ENCODE peak calls at places on chromosomes 6 and 20, in four cellular contexts. W, R, D and S are unnamed samples.

GRCh38 chr6:29005183-29005885 is at the start of gene ZNF311:
- DNase-seq in W (peak), R (peak), D (peak), S (no peak)

GRCh38 chr6:136647363-136647763 is 97.1 kb upstream of the MAP7 start:
- DNase-seq in W (peak), D (no peak), R (peak), S (peak)

GRCh38 chr20:36030143-36030542 is 61.8 kb downstream of the CNBD2 start:
- DNase-seq in D (no peak), W (no peak), R (peak), S (no peak)

GRCh38 chr6:11218827-11219826 is 13.3 kb downstream of the NEDD9 start:
- DNase-seq in D (no peak), W (no peak), R (no peak), S (no peak)

GRCh38 chr6:28940859-28941680 is 17.3 kb upstream of the TRIM27 start:
- DNase-seq in W (peak), R (peak), D (peak), S (peak)

GRCh38 chr6:121520337-121521163 is 85.1 kb downstream of the GJA1 start:
- DNase-seq in W (no peak), D (peak), R (peak), S (no peak)

GRCh38 chr20:56111951-56112730 is 106.8 kb upstream of the CBLN4 start:
- DNase-seq in W (no peak), D (no peak), R (no peak), S (no peak)

GRCh38 chr6:118895241-118895561 is 1.2 kb downstream of the ASF1A start:
- DNase-seq in D (no peak), W (no peak), R (no peak), S (no peak)

GRCh38 chr6:17505062-17505476 is 95.0 kb upstream of the FAM8A1 start:
- DNase-seq in R (peak), W (no peak), D (peak), S (no peak)

GRCh38 chr20:31569163-31570020 is 35.7 kb upstream of the ID1 start:
- DNase-seq in D (peak), R (peak), W (peak), S (no peak)

GRCh38 chr6:160919713-160920112 is 71.9 kb upstream of the MAP3K4 start:
- DNase-seq in D (no peak), W (no peak), R (peak), S (no peak)

GRCh38 chr6:52087498-52087999 is at the start of gene PKHD1:
- DNase-seq in R (peak), D (peak), W (no peak), S (peak)

GRCh38 chr6:84027340-84028183 is 6.0 kb upstream of the MRAP2 start:
- DNase-seq in W (no peak), R (peak), D (no peak), S (no peak)

GRCh38 chr20:60046011-60046413 is 87.8 kb downstream of the CDH26 start:
- DNase-seq in R (peak), D (no peak), W (no peak), S (no peak)

GRCh38 chr20:17943343-17943742 is 25.3 kb downstream of the SNX5 start:
- DNase-seq in W (no peak), R (no peak), D (no peak), S (no peak)

GRCh38 chr20:47220161-47220582 is 136.3 kb downstream of the ZMYND8 start:
- DNase-seq in R (peak), D (peak), W (peak), S (peak)

GRCh38 chr6:166589786-166590574 is 3.5 kb upstream of the RAMACL start:
- DNase-seq in W (no peak), R (no peak), D (no peak), S (no peak)

GRCh38 chr6:17714879-17715860 is 8.4 kb upstream of the NUP153 start:
- DNase-seq in W (no peak), D (no peak), R (peak), S (no peak)

GRCh38 chr6:156701961-156702360 is 75.2 kb upstream of the ARID1B start:
- DNase-seq in D (no peak), R (no peak), W (no peak), S (no peak)

GRCh38 chr6:154757352-154758095 is 24.3 kb downstream of the SCAF8 start:
- DNase-seq in W (no peak), R (no peak), D (no peak), S (no peak)

GRCh38 chr6:87846446-87846845 is 144.4 kb upstream of the AKIRIN2 start:
- DNase-seq in D (no peak), W (no peak), R (no peak), S (no peak)

GRCh38 chr6:14412026-14412425 is 294.5 kb downstream of the CD83 start:
- DNase-seq in R (no peak), W (no peak), D (no peak), S (no peak)

GRCh38 chr6:42101186-42101657 is 41.2 kb downstream of the C6orf132 start:
- DNase-seq in D (no peak), R (peak), W (no peak), S (no peak)

GRCh38 chr20:45309075-45309474 is 976 bp upstream of the MATN4 start:
- DNase-seq in R (no peak), W (no peak), D (no peak), S (no peak)

GRCh38 chr20:45313065-45313695 is 5.1 kb upstream of the MATN4 start:
- DNase-seq in W (no peak), D (no peak), R (no peak), S (no peak)

GRCh38 chr20:45311589-45312211 is 3.6 kb upstream of the MATN4 start:
- DNase-seq in W (peak), R (peak), D (peak), S (peak)

GRCh38 chr20:45313943-45314342 is 5.8 kb upstream of the MATN4 start:
- DNase-seq in R (no peak), D (no peak), W (no peak), S (no peak)

GRCh38 chr20:45312241-45312640 is 4.1 kb upstream of the MATN4 start:
- DNase-seq in R (no peak), D (peak), W (no peak), S (no peak)
- H3K4me3 ChIP-seq in R (no peak), D (peak), W (no peak), S (no peak)

DNA sequence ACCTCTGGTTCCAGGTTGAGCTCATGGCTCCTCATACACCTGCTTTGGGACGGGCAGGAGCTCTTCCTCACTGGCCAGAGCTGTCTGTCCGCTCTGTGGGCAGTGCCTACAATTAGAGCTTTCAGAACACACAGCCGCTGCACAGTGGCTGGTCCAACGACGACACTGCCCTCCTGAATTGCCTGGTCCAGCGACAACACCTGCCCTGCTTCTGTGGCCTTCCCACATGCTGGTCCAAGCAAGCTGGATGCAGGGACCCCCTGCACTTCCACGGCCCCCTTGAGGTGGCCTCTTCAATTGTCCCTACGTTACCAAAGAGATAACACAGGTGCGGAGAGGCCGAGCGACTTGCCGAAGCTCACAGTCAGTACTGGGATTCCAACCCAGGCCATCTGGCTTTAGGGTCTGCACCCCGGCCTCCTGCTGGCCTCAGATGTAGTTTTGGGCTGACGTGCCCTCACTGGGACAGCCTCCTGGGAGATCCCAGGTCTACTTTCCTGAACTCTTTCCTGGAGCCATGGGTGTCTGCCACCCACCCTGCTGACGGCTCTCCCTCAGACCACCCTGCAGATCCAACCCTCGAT is 1.4 kb upstream of the CHRNA4 start:
- DNase-seq in R (no peak), D (no peak), W (no peak), S (no peak)
- H3K4me3 ChIP-seq in R (no peak), D (no peak), W (no peak), S (no peak)

GRCh38 chr20:49284818-49285217 is 7.0 kb upstream of the ZNFX1 start:
- DNase-seq in R (no peak), D (no peak), W (no peak), S (no peak)
- H3K4me3 ChIP-seq in R (no peak), D (peak), W (no peak), S (no peak)

GRCh38 chr20:52105573-52106422 is 85.8 kb downstream of the ZFP64 start:
- DNase-seq in W (no peak), R (peak), D (peak), S (no peak)
- H3K4me3 ChIP-seq in W (no peak), R (peak), D (peak), S (no peak)

GRCh38 chr6:43306086-43306485 is 2.5 kb downstream of the CRIP3 start:
- DNase-seq in W (no peak), D (no peak), R (no peak), S (no peak)
- H3K4me3 ChIP-seq in W (no peak), D (no peak), R (no peak), S (no peak)

DNA sequence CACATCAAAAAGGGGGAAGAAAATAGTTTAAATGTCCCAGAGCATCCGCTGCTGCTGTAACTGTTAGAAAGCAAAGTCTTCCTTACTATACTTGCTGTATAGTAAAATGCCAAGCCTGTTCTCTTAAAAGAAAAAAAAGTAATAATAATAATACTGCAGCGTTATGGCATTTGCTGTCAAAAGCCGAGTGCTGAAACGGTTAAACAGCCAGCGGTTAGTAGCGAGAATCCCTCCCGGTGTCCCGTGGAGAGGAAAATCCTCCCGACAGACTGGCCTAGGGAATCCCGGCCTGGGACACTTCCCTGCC is 19.5 kb upstream of the NFATC2 start:
- DNase-seq in R (peak), W (no peak), D (no peak), S (no peak)
- H3K4me3 ChIP-seq in R (peak), W (peak), D (peak), S (no peak)

DNA sequence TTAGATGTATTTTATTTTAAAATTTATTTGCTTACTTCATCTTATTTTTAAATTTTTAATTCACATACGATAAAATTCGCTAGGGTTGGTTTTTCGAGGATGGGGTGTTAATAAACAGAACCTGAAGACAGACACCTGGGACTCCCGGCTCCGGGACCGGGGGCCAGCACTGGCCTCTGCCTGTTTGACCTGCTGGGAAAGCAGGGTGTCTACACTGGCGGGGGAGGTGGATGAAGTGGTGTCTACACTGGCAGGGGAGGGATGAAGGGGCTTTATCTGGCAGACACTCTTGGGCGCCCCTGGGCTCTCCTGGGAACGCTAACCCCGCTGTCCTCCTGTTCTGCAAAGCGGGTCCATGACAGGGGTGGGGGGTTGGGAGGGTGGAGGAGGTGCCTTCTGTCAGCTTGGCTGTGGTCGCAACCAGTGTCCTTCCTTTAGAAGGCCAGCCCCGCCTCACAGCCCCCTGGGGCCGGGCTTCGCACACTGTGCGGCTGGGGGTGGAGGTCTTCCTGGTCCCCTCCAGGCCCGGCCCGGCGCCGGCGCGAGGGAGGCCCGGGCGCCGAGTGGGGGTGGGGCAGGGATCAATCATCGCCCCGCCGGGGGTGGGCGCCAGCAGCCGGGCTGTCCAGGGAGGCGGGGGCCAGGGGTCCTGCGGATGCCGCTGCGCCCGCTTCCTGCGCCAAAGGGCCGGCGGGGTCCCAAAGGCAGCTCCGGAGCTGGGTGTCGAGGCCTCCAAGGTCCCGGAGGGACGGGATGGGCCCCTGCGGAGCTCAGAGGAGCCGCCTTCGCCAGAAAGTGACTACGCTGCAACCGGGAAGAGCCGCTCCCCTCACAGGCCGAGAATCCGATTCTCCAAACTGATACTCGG is 1.8 kb downstream of the GATA5 start:
- DNase-seq in R (no peak), D (peak), W (no peak), S (no peak)
- H3K4me3 ChIP-seq in R (no peak), D (peak), W (no peak), S (no peak)

GRCh38 chr20:58213112-58213511 is 15.3 kb downstream of the ANKRD60 start:
- DNase-seq in W (no peak), D (no peak), R (peak), S (no peak)

GRCh38 chr20:58214310-58214709 is 14.1 kb downstream of the ANKRD60 start:
- DNase-seq in R (no peak), D (no peak), W (no peak), S (no peak)

GRCh38 chr20:58210398-58210747 is 18.1 kb downstream of the ANKRD60 start:
- DNase-seq in R (no peak), W (no peak), D (no peak), S (no peak)

GRCh38 chr20:58213716-58214115 is 14.7 kb downstream of the ANKRD60 start:
- DNase-seq in D (no peak), R (no peak), W (no peak), S (no peak)

GRCh38 chr20:58212636-58213035 is 15.8 kb downstream of the ANKRD60 start:
- DNase-seq in W (no peak), D (no peak), R (no peak), S (no peak)
- H3K4me3 ChIP-seq in W (no peak), D (no peak), R (no peak), S (no peak)

GRCh38 chr6:35668708-35669440 is 19.8 kb downstream of the FKBP5 start:
- DNase-seq in D (no peak), R (no peak), W (no peak), S (no peak)
- H3K4me3 ChIP-seq in D (no peak), R (peak), W (peak), S (no peak)

DNA sequence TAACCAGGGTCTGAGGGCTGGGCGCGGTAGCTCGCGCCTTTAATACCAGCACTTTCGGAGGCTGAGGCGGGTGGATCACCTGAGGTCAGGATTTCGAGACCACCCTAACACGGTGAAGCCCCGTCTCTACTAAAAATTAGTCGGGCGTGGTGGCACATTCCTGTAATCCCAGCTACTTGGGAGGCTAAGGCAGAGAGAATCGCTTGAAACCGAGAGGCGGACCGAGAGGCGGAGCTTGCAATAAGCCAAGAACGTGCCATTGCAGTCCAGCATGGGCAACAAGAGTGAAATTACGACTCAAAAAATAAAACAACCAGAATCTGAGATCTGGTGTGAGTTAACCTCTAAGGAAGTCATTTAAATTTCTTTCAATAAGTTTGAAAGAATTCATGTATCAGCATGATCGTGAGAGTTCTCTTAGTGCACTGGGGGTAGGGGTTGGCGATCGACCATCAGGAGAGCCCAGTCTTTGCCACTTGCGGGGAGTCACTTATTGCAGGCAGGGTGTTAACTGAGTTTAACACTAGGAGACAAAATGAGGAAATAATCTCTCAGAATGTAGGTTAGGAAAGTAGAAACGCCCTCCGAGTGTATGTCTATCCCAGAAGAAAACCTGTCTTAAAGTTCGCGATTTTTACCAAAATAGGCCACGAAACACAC is 206.5 kb upstream of the ZNF184 start:
- DNase-seq in D (peak), W (no peak), R (peak), S (no peak)
- H3K4me3 ChIP-seq in D (peak), W (no peak), R (no peak), S (no peak)